ENCODE peak calls at places on chromosomes 7 and 10, in five cellular contexts. Z is nephron progenitor cell; B is effector memory CD8-positive, alpha-beta T cell; S is RCC 7860; L is stimulated activated CD8-positive, alpha-beta memory T cell treated with anti-CD3 and anti-CD28 coated beads, Interleukin-15, amount 100 ng/mL, for 24 hours. X is an unnamed sample.

GRCh38 chr10:35387768-35388167 is 51.5 kb downstream of the CCNY start:
- DNase-seq in S (no peak), Z (no peak), B (no peak), L (no peak), X (no peak)

GRCh38 chr7:24337180-24337579 is 53.2 kb downstream of the NPY start:
- DNase-seq in Z (no peak), S (no peak), L (no peak), B (no peak), X (no peak)

GRCh38 chr7:48085942-48086341 is 3.1 kb upstream of the UPP1 start:
- DNase-seq in S (no peak), Z (no peak), B (no peak), L (no peak), X (no peak)

GRCh38 chr7:87608443-87608842 is 7.8 kb upstream of the ABCB1 start:
- DNase-seq in B (no peak), S (peak), L (no peak), Z (no peak), X (no peak)

GRCh38 chr10:47374611-47375536 is 9.2 kb downstream of the ZNF488 start:
- DNase-seq in S (no peak), L (no peak), B (no peak), Z (no peak), X (no peak)

GRCh38 chr10:74612195-74612594 is 214.2 kb upstream of the KAT6B start:
- DNase-seq in B (no peak), L (no peak), Z (no peak), S (no peak), X (no peak)

GRCh38 chr10:53754851-53755250 is 982.3 kb upstream of the MBL2 start:
- DNase-seq in Z (peak), L (no peak), S (no peak), B (no peak), X (no peak)

GRCh38 chr10:26804418-26805393 is 56.1 kb downstream of the ABI1 start:
- DNase-seq in Z (no peak), S (no peak), L (no peak), B (no peak), X (no peak)

GRCh38 chr7:37032258-37032601 is 307.9 kb upstream of the AOAH start:
- DNase-seq in B (no peak), Z (no peak), L (no peak), S (no peak), X (no peak)

GRCh38 chr10:119412244-119412750 is 130.2 kb downstream of the RGS10 start:
- DNase-seq in Z (peak), L (no peak), B (no peak), S (no peak), X (no peak)

GRCh38 chr7:8178353-8178752 is 83.6 kb downstream of the ICA1 start:
- DNase-seq in S (no peak), L (no peak), Z (no peak), B (no peak), X (no peak)

GRCh38 chr7:148515237-148515636 is 75.3 kb upstream of the C7orf33 start:
- DNase-seq in B (no peak), Z (no peak), L (no peak), S (no peak), X (no peak)

GRCh38 chr7:141416691-141417268 is 134.4 kb upstream of the AGK start:
- DNase-seq in S (no peak), L (no peak), Z (no peak), B (no peak), X (no peak)

GRCh38 chr7:24905996-24906770 is 73.8 kb downstream of the OSBPL3 start:
- DNase-seq in Z (no peak), L (no peak), B (no peak), S (peak), X (no peak)

GRCh38 chr10:78798976-78799730 is 269.6 kb upstream of the ZMIZ1 start:
- DNase-seq in S (no peak), Z (no peak), B (no peak), L (no peak), X (no peak)

GRCh38 chr10:101512741-101513140 is 75.3 kb downstream of the POLL start:
- DNase-seq in L (no peak), S (no peak), B (no peak), Z (no peak), X (no peak)

GRCh38 chr7:44098092-44099068 is 5.8 kb upstream of the AEBP1 start:
- DNase-seq in S (no peak), B (no peak), L (no peak), Z (no peak), X (no peak)

GRCh38 chr7:30744075-30744417 is 7.9 kb upstream of the INMT start:
- DNase-seq in S (no peak), Z (no peak), B (peak), L (no peak), X (no peak)

GRCh38 chr10:44378626-44379025 is 6.3 kb downstream of the CXCL12 start:
- DNase-seq in Z (no peak), B (no peak), S (no peak), L (no peak), X (no peak)

GRCh38 chr10:131683941-131684340 is 216.9 kb upstream of the PPP2R2D start:
- DNase-seq in L (no peak), B (no peak), S (no peak), Z (no peak), X (no peak)

GRCh38 chr7:105958037-105958436 is 5.0 kb upstream of the CDHR3 start:
- DNase-seq in B (no peak), S (no peak), L (no peak), Z (no peak), X (no peak)

GRCh38 chr7:110921478-110922210 is 169.3 kb upstream of the LRRN3 start:
- DNase-seq in S (no peak), L (no peak), B (no peak), Z (no peak), X (no peak)

GRCh38 chr10:33347227-33347626 is 12.8 kb upstream of the NRP1 start:
- DNase-seq in Z (no peak), B (no peak), S (no peak), L (no peak), X (no peak)

GRCh38 chr7:16462618-16463017 is 2.9 kb downstream of the SOSTDC1 start:
- DNase-seq in S (no peak), L (no peak), B (no peak), Z (no peak), X (no peak)

GRCh38 chr10:102393411-102394078 is 2.0 kb upstream of the NFKB2 start:
- DNase-seq in S (no peak), B (no peak), L (no peak), Z (no peak), X (no peak)

GRCh38 chr10:128087884-128088695 is 38.1 kb downstream of the MKI67 start:
- DNase-seq in Z (no peak), L (no peak), S (no peak), B (no peak), X (no peak)

GRCh38 chr7:142873281-142873784 is 12.2 kb downstream of the TRPV6 start:
- DNase-seq in L (no peak), B (peak), Z (peak), S (no peak), X (no peak)

GRCh38 chr7:114663502-114663901 is 248.9 kb downstream of the FOXP2 start:
- DNase-seq in L (no peak), Z (no peak), S (peak), B (no peak), X (no peak)

GRCh38 chr7:21367081-21367480 is 60.8 kb upstream of the SP4 start:
- DNase-seq in S (no peak), B (no peak), Z (no peak), L (no peak), X (no peak)

GRCh38 chr7:52355059-52355458 is 680.4 kb upstream of the POM121L12 start:
- DNase-seq in B (no peak), Z (peak), S (no peak), L (no peak), X (no peak)

GRCh38 chr7:17150018-17150417 is 148.4 kb upstream of the AHR start:
- DNase-seq in L (no peak), S (no peak), B (no peak), Z (no peak), X (no peak)

GRCh38 chr7:80039255-80039884 is 95.3 kb upstream of the GNAI1 start:
- DNase-seq in S (no peak), L (no peak), Z (no peak), B (no peak), X (no peak)